ENCODE peak calls at places on chromosomes 12 and 14, in seven cellular contexts. X is HepG2, W is GM12878, S is K562, G is GM23338, J is A549, Y is SK-N-SH. U is an unnamed sample.

GRCh38 chr12:27899151-27899661 is 73.3 kb downstream of the PTHLH start:
- DNase-seq in Y (no peak), X (peak; percentile 81), W (no peak), G (no peak), J (no peak), S (no peak), U (no peak)

GRCh38 chr12:33786532-33786931 is 235.8 kb upstream of the ALG10 start:
- DNase-seq in W (no peak), S (no peak), J (no peak), Y (no peak), X (no peak), G (no peak), U (no peak)

GRCh38 chr12:71947645-71948105 is 9.0 kb downstream of the TPH2 start:
- DNase-seq in S (no peak), W (no peak), Y (no peak), G (peak; percentile 98), X (peak; percentile 85), J (no peak), U (no peak)

GRCh38 chr14:61525293-61526011 is 169.9 kb upstream of the HIF1A start:
- DNase-seq in W (peak; percentile 85), X (no peak), S (peak; percentile 12), G (no peak), J (peak; percentile 56), Y (no peak), U (peak; percentile 97)

GRCh38 chr12:92036061-92036620 is 109.5 kb downstream of the BTG1 start:
- DNase-seq in S (no peak), X (no peak), W (no peak), J (no peak), Y (no peak), G (no peak), U (no peak)

GRCh38 chr12:1922985-1923384 is 4.5 kb upstream of the CACNA2D4 start:
- DNase-seq in W (no peak), S (no peak), J (no peak), X (no peak), G (no peak), Y (no peak), U (no peak)

GRCh38 chr14:53062856-53063255 is 90.3 kb downstream of the DDHD1 start:
- DNase-seq in W (no peak), X (no peak), S (no peak), G (no peak), Y (no peak), J (no peak), U (no peak)

GRCh38 chr12:45989277-45989856 is 1.0 kb downstream of the SCAF11 start:
- DNase-seq in S (no peak), G (peak; percentile 49), W (no peak), J (peak; percentile 15), X (no peak), Y (no peak), U (peak; percentile 28)

GRCh38 chr14:36316131-36316530 is 4.3 kb downstream of the MBIP start:
- DNase-seq in Y (no peak), J (no peak), W (no peak), X (no peak), G (no peak), S (no peak), U (no peak)

GRCh38 chr14:101017806-101018560 is 114.5 kb upstream of the RTL1 start:
- DNase-seq in G (no peak), X (no peak), Y (no peak), J (no peak), W (no peak), S (no peak), U (no peak)

GRCh38 chr14:70416322-70416716 is 571 bp downstream of the SYNJ2BP start:
- DNase-seq in S (no peak), Y (peak; percentile 38), J (no peak), X (no peak), G (peak; percentile 30), W (no peak), U (no peak)

GRCh38 chr12:85688837-85689236 is 147.4 kb downstream of the RASSF9 start:
- DNase-seq in W (no peak), J (no peak), G (peak; percentile 30), Y (no peak), S (no peak), X (no peak), U (no peak)

GRCh38 chr14:102655154-102655553 is 62.7 kb downstream of the RCOR1 start:
- DNase-seq in W (no peak), J (peak; percentile 30), S (no peak), G (peak; percentile 63), Y (no peak), X (peak; percentile 74), U (no peak)

GRCh38 chr14:105290598-105291356 is 10.0 kb downstream of the BRF1 start:
- DNase-seq in W (no peak), S (no peak), G (peak; percentile 42), Y (peak; percentile 79), J (no peak), X (no peak), U (no peak)

GRCh38 chr12:101942206-101942605 is 64.8 kb downstream of the DRAM1 start:
- DNase-seq in J (no peak), Y (no peak), S (no peak), X (no peak), G (no peak), W (no peak), U (no peak)

GRCh38 chr12:124392991-124393790 is 98.3 kb downstream of the RFLNA start:
- DNase-seq in X (no peak), S (no peak), G (no peak), Y (peak; percentile 92), W (no peak), J (no peak), U (no peak)

GRCh38 chr14:35506927-35507326 is 27.0 kb upstream of the INSM2 start:
- DNase-seq in Y (no peak), S (no peak), J (no peak), W (no peak), G (no peak), X (no peak), U (no peak)

GRCh38 chr12:96720363-96720705 is 186.7 kb upstream of the NEDD1 start:
- DNase-seq in Y (no peak), S (no peak), J (peak; percentile 35), W (no peak), X (no peak), G (peak; percentile 52), U (no peak)

GRCh38 chr12:30692470-30692869 is 3.2 kb downstream of the IPO8 start:
- DNase-seq in X (no peak), Y (no peak), S (no peak), W (no peak), G (no peak), J (no peak), U (no peak)

GRCh38 chr12:104215638-104216297 is at the start of gene TXNRD1:
- DNase-seq in Y (no peak), J (peak; percentile 93), G (peak; percentile 94), W (peak; percentile 19), S (peak; percentile 90), X (peak; percentile 30), U (peak; percentile 56)

GRCh38 chr12:2229661-2230539 is 177.1 kb downstream of the CACNA1C start:
- DNase-seq in G (peak; percentile 78), Y (no peak), J (no peak), W (no peak), S (peak; percentile 23), X (no peak), U (no peak)

GRCh38 chr12:75756112-75756511 is 244.7 kb upstream of the KRR1 start:
- DNase-seq in G (no peak), S (no peak), J (no peak), X (no peak), W (no peak), Y (no peak), U (no peak)

GRCh38 chr12:20099395-20099976 is 268.9 kb upstream of the PDE3A start:
- DNase-seq in X (no peak), Y (no peak), W (no peak), G (peak; percentile 9), S (no peak), J (no peak), U (no peak)

GRCh38 chr12:3263282-3263681 is 186.1 kb downstream of the TSPAN9 start:
- DNase-seq in Y (no peak), X (no peak), S (no peak), J (no peak), G (no peak), W (no peak), U (no peak)
- H3K4me1 ChIP-seq in Y (no peaks in the 10 kb centered on the region), X (no peaks in the 10 kb centered on the region), S (no peaks in the 10 kb centered on the region), J (no peaks in the 10 kb centered on the region), G (no peaks in the 10 kb centered on the region), W (no peaks in the 10 kb centered on the region), U (no peaks in the 10 kb centered on the region)

DNA sequence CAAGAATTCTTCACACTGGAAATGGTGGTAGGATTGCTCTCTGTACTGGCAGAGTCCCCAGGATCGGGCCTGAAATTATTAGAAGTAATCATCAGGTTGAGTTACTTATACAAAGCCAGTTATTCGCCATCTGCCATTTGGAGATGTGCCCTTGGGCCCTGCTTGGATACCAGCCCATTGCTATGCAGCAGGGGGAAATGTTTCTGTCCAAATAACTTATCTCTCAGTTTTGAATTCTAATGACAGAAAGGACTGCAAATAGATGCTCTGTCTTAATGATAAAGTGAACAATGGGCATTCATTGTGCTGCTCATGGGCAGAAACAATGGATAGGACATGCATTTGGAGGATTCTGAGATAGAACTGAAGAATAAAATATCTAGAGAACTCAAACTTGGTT is 139.1 kb upstream of the PELI2 start:
- DNase-seq in Y (no peak), J (no peak), S (no peak), W (no peak), G (no peak), X (no peak), U (no peak)
- TF ChIP-seq REST in Y (no peak), J (no peak), S (no peak), W (no peak), G (no peak), X (no peak), U (no peak)

GRCh38 chr12:58977476-58977875 is 57.2 kb upstream of the LRIG3 start:
- DNase-seq in S (no peak), W (no peak), X (no peak), G (no peak), J (no peak), Y (no peak), U (no peak)

GRCh38 chr12:58978717-58979116 is 58.4 kb upstream of the LRIG3 start:
- DNase-seq in G (no peak), J (no peak), W (no peak), Y (no peak), S (no peak), X (no peak), U (no peak)

GRCh38 chr12:58981961-58982360 is 61.7 kb upstream of the LRIG3 start:
- DNase-seq in S (no peak), X (no peak), Y (no peak), W (no peak), G (no peak), J (no peak), U (no peak)

GRCh38 chr12:58976146-58976545 is 55.8 kb upstream of the LRIG3 start:
- DNase-seq in J (no peak), W (no peak), S (no peak), Y (no peak), X (no peak), G (no peak), U (no peak)

DNA sequence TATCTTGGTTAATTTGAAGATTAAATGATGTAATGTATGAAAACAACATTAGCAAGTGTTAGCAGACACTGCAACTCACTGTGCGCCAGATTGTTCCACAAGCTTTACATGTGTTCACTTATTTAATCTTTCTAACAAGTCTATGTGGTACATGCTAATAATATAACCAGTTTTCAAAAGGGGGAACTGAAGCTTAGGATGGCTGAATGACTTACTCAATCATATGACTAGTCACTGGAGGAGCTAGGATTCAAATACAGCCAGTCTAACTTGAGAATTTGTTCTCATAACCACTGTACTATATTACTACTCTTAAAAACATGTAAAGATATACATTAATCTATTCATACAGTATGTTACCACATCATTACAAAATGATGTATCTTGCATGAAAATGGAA is 60.5 kb upstream of the LRIG3 start:
- DNase-seq in J (no peak), W (no peak), S (no peak), X (no peak), G (no peak), Y (no peak), U (no peak)
- H3K4me2 ChIP-seq in J (no peak overlapping the region), W (no peak overlapping the region), S (no peak overlapping the region), X (no peak overlapping the region), G (no peak overlapping the region), Y (no peak overlapping the region), U (no peak overlapping the region)

GRCh38 chr12:100293017-100293416 is 26.0 kb downstream of the SCYL2 start:
- DNase-seq in G (no peak), X (no peak), Y (no peak), S (no peak), J (no peak), W (no peak), U (no peak)
- H3K4me1 ChIP-seq in G (no peaks in the 10 kb centered on the region), X (no peaks in the 10 kb centered on the region), Y (no peaks in the 10 kb centered on the region), S (no peaks in the 10 kb centered on the region), J (no peaks in the 10 kb centered on the region), W (no peaks in the 10 kb centered on the region), U (no peaks in the 10 kb centered on the region)

U was measured in HCT116.